ENCODE peak calls at places on chromosomes 12 and 14, in five cellular contexts. One of them, this sample, is unnamed.

GRCh38 chr12:98295681-98296080 is 219.7 kb upstream of the TMPO start:
- DNase-seq in thoracic aorta: no peak
- DNase-seq in tibial nerve: no peak
- DNase-seq in lower lobe of right lung: no peak
- DNase-seq in GM06990: no peak
- DNase-seq in this sample: no peak

GRCh38 chr14:80100681-80101080 is 110.6 kb downstream of the DIO2 start:
- DNase-seq in thoracic aorta: no peak
- DNase-seq in lower lobe of right lung: no peak
- DNase-seq in tibial nerve: no peak
- DNase-seq in GM06990: no peak
- DNase-seq in this sample: no peak

GRCh38 chr14:78697341-78697740 is 527.2 kb downstream of the NRXN3 start:
- DNase-seq in thoracic aorta: no peak
- DNase-seq in tibial nerve: no peak
- DNase-seq in GM06990: no peak
- DNase-seq in lower lobe of right lung: no peak
- DNase-seq in this sample: no peak

GRCh38 chr12:46711756-46712155 is 114.0 kb downstream of the SLC38A4 start:
- DNase-seq in lower lobe of right lung: no peak
- DNase-seq in thoracic aorta: no peak
- DNase-seq in tibial nerve: no peak
- DNase-seq in GM06990: no peak
- DNase-seq in this sample: peak; percentile 45

GRCh38 chr14:37565550-37565949 is 29.5 kb downstream of the FOXA1 start:
- DNase-seq in tibial nerve: no peak
- DNase-seq in lower lobe of right lung: no peak
- DNase-seq in thoracic aorta: no peak
- DNase-seq in GM06990: no peak
- DNase-seq in this sample: no peak

GRCh38 chr14:78253986-78254385 is 83.8 kb downstream of the NRXN3 start:
- DNase-seq in GM06990: no peak
- DNase-seq in thoracic aorta: no peak
- DNase-seq in lower lobe of right lung: no peak
- DNase-seq in tibial nerve: no peak
- DNase-seq in this sample: peak; percentile 3

GRCh38 chr14:101962503-101962874 is 1.9 kb upstream of the DYNC1H1 start:
- DNase-seq in thoracic aorta: no peak
- DNase-seq in lower lobe of right lung: peak; percentile 72
- DNase-seq in tibial nerve: peak; percentile 58
- DNase-seq in GM06990: no peak
- DNase-seq in this sample: no peak

GRCh38 chr14:60363275-60363674 is 114.3 kb downstream of the PPM1A start:
- DNase-seq in lower lobe of right lung: no peak
- DNase-seq in thoracic aorta: no peak
- DNase-seq in tibial nerve: no peak
- DNase-seq in GM06990: no peak
- DNase-seq in this sample: no peak

GRCh38 chr12:65891987-65892481 is 67.8 kb downstream of the HMGA2 start:
- DNase-seq in lower lobe of right lung: no peak
- DNase-seq in tibial nerve: peak; percentile 47
- DNase-seq in GM06990: no peak
- DNase-seq in thoracic aorta: peak; percentile 81
- DNase-seq in this sample: peak; percentile 99

GRCh38 chr14:99289394-99290189 is 17.6 kb upstream of the BCL11B start:
- DNase-seq in thoracic aorta: no peak
- DNase-seq in tibial nerve: no peak
- DNase-seq in GM06990: no peak
- DNase-seq in lower lobe of right lung: no peak
- DNase-seq in this sample: no peak

GRCh38 chr14:59261334-59261733 is 72.9 kb downstream of the DAAM1 start:
- DNase-seq in lower lobe of right lung: no peak
- DNase-seq in thoracic aorta: no peak
- DNase-seq in GM06990: no peak
- DNase-seq in tibial nerve: no peak
- DNase-seq in this sample: no peak

GRCh38 chr12:123532021-123532420 is 1.5 kb downstream of the RILPL1 start:
- DNase-seq in tibial nerve: no peak
- DNase-seq in lower lobe of right lung: no peak
- DNase-seq in thoracic aorta: no peak
- DNase-seq in GM06990: peak; percentile 40
- DNase-seq in this sample: no peak

GRCh38 chr14:24259282-24260025 is 3.5 kb downstream of the TGM1 start:
- DNase-seq in thoracic aorta: no peak
- DNase-seq in GM06990: no peak
- DNase-seq in lower lobe of right lung: peak; percentile 80
- DNase-seq in tibial nerve: no peak
- DNase-seq in this sample: no peak

GRCh38 chr12:14256139-14256538 is 109.3 kb upstream of the ATF7IP start:
- DNase-seq in tibial nerve: no peak
- DNase-seq in thoracic aorta: no peak
- DNase-seq in lower lobe of right lung: no peak
- DNase-seq in GM06990: no peak
- DNase-seq in this sample: no peak

GRCh38 chr14:64971890-64972785 is at the start of gene RAB15:
- DNase-seq in thoracic aorta: no peak
- DNase-seq in tibial nerve: no peak
- DNase-seq in lower lobe of right lung: no peak
- DNase-seq in GM06990: peak; percentile 38
- DNase-seq in this sample: no peak

GRCh38 chr12:41058266-41058665 is 129.9 kb upstream of the PDZRN4 start:
- DNase-seq in tibial nerve: no peak
- DNase-seq in thoracic aorta: no peak
- DNase-seq in lower lobe of right lung: no peak
- DNase-seq in GM06990: no peak
- DNase-seq in this sample: no peak

GRCh38 chr14:81504864-81505263 is 28.8 kb downstream of the SEL1L start:
- DNase-seq in tibial nerve: no peak
- DNase-seq in thoracic aorta: no peak
- DNase-seq in lower lobe of right lung: no peak
- DNase-seq in GM06990: no peak
- DNase-seq in this sample: no peak
- H3K36me3 ChIP-seq in tibial nerve: no peaks in the 10 kb centered on the region
- H3K36me3 ChIP-seq in thoracic aorta: peaks cover 40% of the 10 kb centered on the region
- H3K36me3 ChIP-seq in lower lobe of right lung: peaks cover 83% of the 10 kb centered on the region
- H3K36me3 ChIP-seq in GM06990: peaks cover 16% of the 10 kb centered on the region
- H3K36me3 ChIP-seq in this sample: peaks cover 8% of the 10 kb centered on the region

GRCh38 chr14:34895277-34895676 is 20.1 kb upstream of the BAZ1A start:
- DNase-seq in GM06990: no peak
- DNase-seq in tibial nerve: no peak
- DNase-seq in thoracic aorta: no peak
- DNase-seq in lower lobe of right lung: no peak
- DNase-seq in this sample: no peak
- H3K4me3 ChIP-seq in GM06990: no peak overlapping the region
- H3K4me3 ChIP-seq in tibial nerve: no peak overlapping the region
- H3K4me3 ChIP-seq in thoracic aorta: no peak overlapping the region
- H3K4me3 ChIP-seq in lower lobe of right lung: no peak overlapping the region
- H3K4me3 ChIP-seq in this sample: no peak overlapping the region

DNA sequence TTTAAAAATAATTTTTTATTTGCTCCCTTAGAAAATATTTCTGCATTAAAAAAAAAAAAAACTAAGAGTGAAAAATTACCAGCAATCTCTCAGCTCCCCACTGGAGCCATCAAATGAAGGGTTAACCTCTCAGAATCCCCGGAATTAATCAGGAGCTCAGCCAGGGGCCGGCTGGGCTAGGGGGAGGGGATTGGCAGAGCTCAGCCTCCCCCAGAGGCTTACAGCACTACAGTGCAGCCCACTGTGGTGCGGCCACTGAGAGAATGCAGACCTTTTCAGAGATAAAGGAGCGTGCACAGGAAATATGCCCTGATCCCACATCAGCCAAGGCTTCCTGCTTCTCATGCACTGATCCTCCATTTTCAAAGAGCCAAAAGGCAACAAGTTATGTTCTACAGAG is 185.6 kb downstream of the EGLN3 start:
- DNase-seq in tibial nerve: no peak
- DNase-seq in thoracic aorta: no peak
- DNase-seq in lower lobe of right lung: no peak
- DNase-seq in GM06990: no peak
- DNase-seq in this sample: no peak
- TF ChIP-seq CTCF in tibial nerve: no peak
- TF ChIP-seq CTCF in thoracic aorta: no peak
- TF ChIP-seq CTCF in lower lobe of right lung: no peak
- TF ChIP-seq CTCF in GM06990: no peak
- TF ChIP-seq CTCF in this sample: no peak

GRCh38 chr12:42442328-42442759 is 116.4 kb downstream of the PPHLN1 start:
- DNase-seq in thoracic aorta: no peak
- DNase-seq in GM06990: no peak
- DNase-seq in tibial nerve: no peak
- DNase-seq in lower lobe of right lung: no peak
- DNase-seq in this sample: no peak
- H3K36me3 ChIP-seq in thoracic aorta: peaks cover 28% of the 10 kb centered on the region
- H3K36me3 ChIP-seq in GM06990: peaks cover 7% of the 10 kb centered on the region
- H3K36me3 ChIP-seq in tibial nerve: no peaks in the 10 kb centered on the region
- H3K36me3 ChIP-seq in lower lobe of right lung: peaks cover 19% of the 10 kb centered on the region
- H3K36me3 ChIP-seq in this sample: peaks cover 2% of the 10 kb centered on the region

GRCh38 chr12:52232233-52232915 is 669 bp upstream of the KRT7 start:
- DNase-seq in thoracic aorta: no peak
- DNase-seq in lower lobe of right lung: no peak
- DNase-seq in tibial nerve: no peak
- DNase-seq in GM06990: no peak
- DNase-seq in this sample: no peak
- H3K4me3 ChIP-seq in thoracic aorta: peak overlapping the region; percentile 48
- H3K4me3 ChIP-seq in lower lobe of right lung: peak overlapping the region; percentile 51
- H3K4me3 ChIP-seq in tibial nerve: no peak overlapping the region
- H3K4me3 ChIP-seq in GM06990: no peak overlapping the region
- H3K4me3 ChIP-seq in this sample: peak overlapping the region; percentile 42

GRCh38 chr12:101594700-101595099 is at the start of gene MYBPC1:
- DNase-seq in thoracic aorta: no peak
- DNase-seq in lower lobe of right lung: no peak
- DNase-seq in tibial nerve: no peak
- DNase-seq in GM06990: no peak
- DNase-seq in this sample: no peak
- TF ChIP-seq CTCF in thoracic aorta: no peak
- TF ChIP-seq CTCF in lower lobe of right lung: no peak
- TF ChIP-seq CTCF in tibial nerve: no peak
- TF ChIP-seq CTCF in GM06990: no peak
- TF ChIP-seq CTCF in this sample: no peak

GRCh38 chr14:52724360-52724644 is 5.7 kb upstream of the STYX start:
- DNase-seq in GM06990: no peak
- DNase-seq in lower lobe of right lung: no peak
- DNase-seq in tibial nerve: no peak
- DNase-seq in thoracic aorta: no peak
- DNase-seq in this sample: no peak
- H3K36me3 ChIP-seq in GM06990: peaks cover 11% of the 10 kb centered on the region
- H3K36me3 ChIP-seq in lower lobe of right lung: peaks cover 98% of the 10 kb centered on the region
- H3K36me3 ChIP-seq in tibial nerve: no peaks in the 10 kb centered on the region
- H3K36me3 ChIP-seq in thoracic aorta: peaks cover 43% of the 10 kb centered on the region
- H3K36me3 ChIP-seq in this sample: peaks cover 12% of the 10 kb centered on the region

GRCh38 chr14:70808023-70808401 is 1.3 kb downstream of the MAP3K9 start:
- DNase-seq in tibial nerve: no peak
- DNase-seq in lower lobe of right lung: peak; percentile 61
- DNase-seq in GM06990: no peak
- DNase-seq in thoracic aorta: no peak
- DNase-seq in this sample: no peak
- H3K4me3 ChIP-seq in tibial nerve: no peak overlapping the region
- H3K4me3 ChIP-seq in lower lobe of right lung: peak overlapping the region; percentile 73
- H3K4me3 ChIP-seq in GM06990: peak overlapping the region; percentile 86
- H3K4me3 ChIP-seq in thoracic aorta: peak overlapping the region; percentile 82
- H3K4me3 ChIP-seq in this sample: no peak overlapping the region

GRCh38 chr12:55865327-55865726 is 22.6 kb upstream of the MMP19 start:
- DNase-seq in GM06990: no peak
- DNase-seq in lower lobe of right lung: no peak
- DNase-seq in thoracic aorta: no peak
- DNase-seq in tibial nerve: no peak
- DNase-seq in this sample: no peak

GRCh38 chr12:55862286-55862685 is 19.6 kb upstream of the MMP19 start:
- DNase-seq in GM06990: no peak
- DNase-seq in thoracic aorta: no peak
- DNase-seq in tibial nerve: no peak
- DNase-seq in lower lobe of right lung: no peak
- DNase-seq in this sample: no peak

GRCh38 chr12:55861871-55862270 is 19.1 kb upstream of the MMP19 start:
- DNase-seq in GM06990: no peak
- DNase-seq in tibial nerve: no peak
- DNase-seq in thoracic aorta: no peak
- DNase-seq in lower lobe of right lung: no peak
- DNase-seq in this sample: no peak

DNA sequence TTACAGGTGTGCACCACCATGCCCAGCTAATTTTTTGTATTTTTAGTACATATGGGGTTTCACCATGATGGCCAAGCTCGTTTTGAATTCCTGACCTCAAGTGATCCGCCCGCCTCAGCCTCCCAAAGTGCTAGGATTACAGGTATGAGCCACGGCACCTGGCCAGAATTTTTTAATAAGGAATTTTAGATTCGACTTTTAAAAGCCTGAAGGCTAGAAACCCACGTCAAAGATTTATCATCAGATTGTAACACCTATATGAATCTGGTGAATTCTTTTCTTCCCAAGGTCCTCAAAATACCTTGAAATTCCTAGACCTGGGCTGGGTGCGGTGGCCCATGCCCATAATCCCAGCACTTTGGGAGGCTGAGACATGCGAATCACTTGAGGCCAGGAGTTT is 18.7 kb upstream of the MMP19 start:
- DNase-seq in lower lobe of right lung: no peak
- DNase-seq in tibial nerve: no peak
- DNase-seq in GM06990: no peak
- DNase-seq in thoracic aorta: no peak
- DNase-seq in this sample: no peak
- TF ChIP-seq CTCF in lower lobe of right lung: no peak
- TF ChIP-seq CTCF in tibial nerve: no peak
- TF ChIP-seq CTCF in GM06990: no peak
- TF ChIP-seq CTCF in thoracic aorta: no peak
- TF ChIP-seq CTCF in this sample: no peak

DNA sequence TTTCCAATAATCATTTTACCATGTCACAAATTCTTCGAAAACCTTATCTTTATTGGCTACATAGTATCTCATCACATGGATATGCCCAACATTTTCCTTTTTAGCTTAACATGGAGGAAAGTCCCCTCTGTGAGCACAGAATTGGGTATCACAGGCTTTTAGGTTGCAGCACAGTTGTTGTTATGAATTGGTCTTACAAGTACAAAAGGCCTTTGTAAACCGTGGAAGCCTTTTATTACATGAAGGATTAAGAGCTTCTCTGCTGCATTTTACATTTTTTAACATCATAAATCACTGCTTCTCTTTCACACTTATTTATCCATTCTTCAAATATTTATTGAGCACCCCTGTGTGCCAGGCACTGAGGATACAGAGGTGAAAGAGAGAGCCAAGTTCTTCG is 26.2 kb downstream of the UBE3B start:
- DNase-seq in lower lobe of right lung: no peak
- DNase-seq in thoracic aorta: no peak
- DNase-seq in tibial nerve: no peak
- DNase-seq in GM06990: no peak
- DNase-seq in this sample: no peak
- H3K36me3 ChIP-seq in lower lobe of right lung: peaks cover 100% of the 10 kb centered on the region
- H3K36me3 ChIP-seq in thoracic aorta: peaks cover 78% of the 10 kb centered on the region
- H3K36me3 ChIP-seq in tibial nerve: peaks cover 2% of the 10 kb centered on the region
- H3K36me3 ChIP-seq in GM06990: peaks cover 39% of the 10 kb centered on the region
- H3K36me3 ChIP-seq in this sample: peaks cover 52% of the 10 kb centered on the region

This sample was measured in BJ.